ENCODE peak calls at places on chromosomes 4 and X, in five cellular contexts. One of them, this sample, is unnamed.

GRCh38 chr4:107094332-107094731 is 58.2 kb upstream of the DKK2 start:
- DNase-seq in pancreas: no peak
- DNase-seq in GM23248: peak; percentile 71
- DNase-seq in uterus: no peak
- DNase-seq in substantia nigra: no peak
- DNase-seq in this sample: no peak

GRCh38 chrX:46916273-46916672 is 4.1 kb downstream of the JADE3 start:
- DNase-seq in pancreas: no peak
- DNase-seq in GM23248: no peak
- DNase-seq in uterus: no peak
- DNase-seq in substantia nigra: no peak
- DNase-seq in this sample: no peak

GRCh38 chr4:8407756-8408155 is 32.8 kb downstream of the ACOX3 start:
- DNase-seq in pancreas: no peak
- DNase-seq in GM23248: no peak
- DNase-seq in uterus: no peak
- DNase-seq in substantia nigra: no peak
- DNase-seq in this sample: no peak

GRCh38 chr4:13102344-13102743 is 381.8 kb downstream of the RAB28 start:
- DNase-seq in pancreas: no peak
- DNase-seq in GM23248: no peak
- DNase-seq in uterus: no peak
- DNase-seq in substantia nigra: no peak
- DNase-seq in this sample: no peak

GRCh38 chrX:53263597-53264094 is 17.7 kb downstream of the IQSEC2 start:
- DNase-seq in pancreas: no peak
- DNase-seq in GM23248: peak; percentile 88
- DNase-seq in uterus: no peak
- DNase-seq in substantia nigra: no peak
- DNase-seq in this sample: no peak

GRCh38 chrX:71636438-71637252 is 18.3 kb upstream of the CXCR3 start:
- DNase-seq in pancreas: no peak
- DNase-seq in GM23248: no peak
- DNase-seq in uterus: no peak
- DNase-seq in substantia nigra: no peak
- DNase-seq in this sample: no peak

GRCh38 chr4:147303506-147303905 is 177.4 kb upstream of the EDNRA start:
- DNase-seq in pancreas: no peak
- DNase-seq in GM23248: no peak
- DNase-seq in uterus: no peak
- DNase-seq in substantia nigra: no peak
- DNase-seq in this sample: no peak

GRCh38 chr4:105191621-105192210 is 45.0 kb downstream of the TET2 start:
- DNase-seq in pancreas: no peak
- DNase-seq in GM23248: peak; percentile 51
- DNase-seq in uterus: no peak
- DNase-seq in substantia nigra: no peak
- DNase-seq in this sample: no peak

GRCh38 chr4:151048913-151049312 is 33.8 kb upstream of the LRBA start:
- DNase-seq in pancreas: no peak
- DNase-seq in GM23248: no peak
- DNase-seq in uterus: no peak
- DNase-seq in substantia nigra: no peak
- DNase-seq in this sample: no peak
- H3K27ac ChIP-seq in pancreas: no peak overlapping the region
- H3K27ac ChIP-seq in GM23248: no peak overlapping the region
- H3K27ac ChIP-seq in uterus: no peak overlapping the region
- H3K27ac ChIP-seq in substantia nigra: no peak overlapping the region
- H3K27ac ChIP-seq in this sample: no peak overlapping the region

GRCh38 chr4:1783970-1784369 is 9.1 kb upstream of the FGFR3 start:
- DNase-seq in pancreas: no peak
- DNase-seq in GM23248: no peak
- DNase-seq in uterus: no peak
- DNase-seq in substantia nigra: no peak
- DNase-seq in this sample: no peak

GRCh38 chr4:1786544-1787362 is 6.3 kb upstream of the FGFR3 start:
- DNase-seq in pancreas: no peak
- DNase-seq in GM23248: no peak
- DNase-seq in uterus: no peak
- DNase-seq in substantia nigra: no peak
- DNase-seq in this sample: no peak

GRCh38 chr4:1784789-1785591 is 8.1 kb upstream of the FGFR3 start:
- DNase-seq in pancreas: no peak
- DNase-seq in GM23248: no peak
- DNase-seq in uterus: no peak
- DNase-seq in substantia nigra: no peak
- DNase-seq in this sample: no peak

GRCh38 chr4:1784395-1784788 is 8.7 kb upstream of the FGFR3 start:
- DNase-seq in pancreas: no peak
- DNase-seq in GM23248: no peak
- DNase-seq in uterus: no peak
- DNase-seq in substantia nigra: no peak
- DNase-seq in this sample: peak; percentile 22

GRCh38 chr4:1785592-1785991 is 7.5 kb upstream of the FGFR3 start:
- DNase-seq in pancreas: no peak
- DNase-seq in GM23248: no peak
- DNase-seq in uterus: no peak
- DNase-seq in substantia nigra: no peak
- DNase-seq in this sample: no peak
- H3K27ac ChIP-seq in pancreas: peak overlapping the region; percentile 22
- H3K27ac ChIP-seq in GM23248: no peak overlapping the region
- H3K27ac ChIP-seq in uterus: no peak overlapping the region
- H3K27ac ChIP-seq in substantia nigra: no peak overlapping the region
- H3K27ac ChIP-seq in this sample: peak overlapping the region; percentile 76

GRCh38 chr4:38884254-38884653 is 16.6 kb downstream of the FAM114A1 start:
- DNase-seq in pancreas: no peak
- DNase-seq in GM23248: no peak
- DNase-seq in uterus: no peak
- DNase-seq in substantia nigra: no peak
- DNase-seq in this sample: no peak

GRCh38 chr4:38891051-38891738 is 23.6 kb downstream of the FAM114A1 start:
- DNase-seq in pancreas: no peak
- DNase-seq in GM23248: no peak
- DNase-seq in uterus: no peak
- DNase-seq in substantia nigra: no peak
- DNase-seq in this sample: no peak

GRCh38 chr4:38894340-38894982 is 26.9 kb downstream of the FAM114A1 start:
- DNase-seq in pancreas: no peak
- DNase-seq in GM23248: peak; percentile 16
- DNase-seq in uterus: no peak
- DNase-seq in substantia nigra: no peak
- DNase-seq in this sample: no peak

GRCh38 chr4:38889143-38889542 is 21.5 kb downstream of the FAM114A1 start:
- DNase-seq in pancreas: no peak
- DNase-seq in GM23248: peak; percentile 88
- DNase-seq in uterus: no peak
- DNase-seq in substantia nigra: no peak
- DNase-seq in this sample: no peak
- H3K27ac ChIP-seq in pancreas: peak overlapping the region; percentile 78
- H3K27ac ChIP-seq in GM23248: peak overlapping the region; percentile 84
- H3K27ac ChIP-seq in uterus: peak overlapping the region; percentile 26
- H3K27ac ChIP-seq in substantia nigra: peak overlapping the region; percentile 65
- H3K27ac ChIP-seq in this sample: peak overlapping the region; percentile 75

GRCh38 chrX:117327306-117327705 is 789.3 kb downstream of the KLHL13 start:
- DNase-seq in pancreas: no peak
- DNase-seq in GM23248: no peak
- DNase-seq in uterus: no peak
- DNase-seq in substantia nigra: no peak
- DNase-seq in this sample: no peak

GRCh38 chrX:117325706-117326105 is 790.9 kb downstream of the KLHL13 start:
- DNase-seq in pancreas: no peak
- DNase-seq in GM23248: no peak
- DNase-seq in uterus: no peak
- DNase-seq in substantia nigra: no peak
- DNase-seq in this sample: no peak
- H3K27ac ChIP-seq in pancreas: no peak overlapping the region
- H3K27ac ChIP-seq in GM23248: no peak overlapping the region
- H3K27ac ChIP-seq in uterus: no peak overlapping the region
- H3K27ac ChIP-seq in substantia nigra: no peak overlapping the region
- H3K27ac ChIP-seq in this sample: no peak overlapping the region

DNA sequence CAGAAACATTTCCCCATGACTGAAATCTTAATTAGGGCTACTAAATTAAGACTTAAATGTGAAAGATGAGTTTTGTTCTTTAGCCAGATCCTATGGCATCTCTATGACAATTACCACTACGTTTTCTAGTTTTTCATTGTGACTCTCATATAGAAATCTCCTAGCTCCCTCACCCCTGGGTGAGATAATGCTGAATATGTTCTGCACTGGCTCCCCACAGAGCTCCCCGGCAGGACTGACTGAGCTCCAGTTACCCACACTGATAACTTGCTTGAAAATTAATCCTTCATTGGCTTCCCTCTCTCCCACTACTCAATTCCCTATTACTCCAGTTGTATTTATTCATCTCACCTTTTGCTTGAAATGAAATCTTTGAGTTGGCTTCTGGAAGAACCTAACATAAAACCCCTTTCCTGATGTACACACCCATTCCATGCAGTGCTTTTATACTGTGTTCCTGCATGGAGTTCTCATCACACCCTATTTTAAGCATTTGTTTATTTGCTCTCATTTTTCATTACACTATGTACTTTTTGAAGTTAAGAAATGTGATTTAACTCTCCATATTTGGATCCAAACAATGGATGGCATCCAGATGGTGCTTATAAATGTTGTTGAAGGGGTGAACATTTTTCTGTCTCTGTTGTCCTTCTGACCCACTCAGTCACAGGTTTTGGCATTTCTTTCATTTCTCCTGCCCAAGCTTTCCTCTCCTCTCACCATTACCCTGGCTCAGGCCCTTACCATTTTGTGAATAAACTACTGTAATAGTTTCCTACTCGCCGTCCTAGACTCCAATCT is 623.4 kb downstream of the SPRY1 start:
- DNase-seq in pancreas: no peak
- DNase-seq in GM23248: no peak
- DNase-seq in uterus: no peak
- DNase-seq in substantia nigra: no peak
- DNase-seq in this sample: no peak
- H3K27ac ChIP-seq in pancreas: no peak overlapping the region
- H3K27ac ChIP-seq in GM23248: no peak overlapping the region
- H3K27ac ChIP-seq in uterus: peak overlapping the region; percentile 73
- H3K27ac ChIP-seq in substantia nigra: no peak overlapping the region
- H3K27ac ChIP-seq in this sample: no peak overlapping the region

GRCh38 chrX:100872161-100872560 is 2.0 kb downstream of the NOX1 start:
- DNase-seq in pancreas: no peak
- DNase-seq in GM23248: peak; percentile 4
- DNase-seq in uterus: no peak
- DNase-seq in substantia nigra: no peak
- DNase-seq in this sample: no peak
- H3K27ac ChIP-seq in pancreas: no peak overlapping the region
- H3K27ac ChIP-seq in GM23248: no peak overlapping the region
- H3K27ac ChIP-seq in uterus: no peak overlapping the region
- H3K27ac ChIP-seq in substantia nigra: no peak overlapping the region
- H3K27ac ChIP-seq in this sample: no peak overlapping the region

GRCh38 chr4:150127757-150128156 is 49.5 kb downstream of the DCLK2 start:
- DNase-seq in pancreas: no peak
- DNase-seq in GM23248: no peak
- DNase-seq in uterus: no peak
- DNase-seq in substantia nigra: no peak
- DNase-seq in this sample: no peak

GRCh38 chr4:150123982-150124670 is 45.9 kb downstream of the DCLK2 start:
- DNase-seq in pancreas: no peak
- DNase-seq in GM23248: no peak
- DNase-seq in uterus: no peak
- DNase-seq in substantia nigra: no peak
- DNase-seq in this sample: peak; percentile 22

GRCh38 chr4:150123073-150123472 is 44.8 kb downstream of the DCLK2 start:
- DNase-seq in pancreas: no peak
- DNase-seq in GM23248: no peak
- DNase-seq in uterus: no peak
- DNase-seq in substantia nigra: no peak
- DNase-seq in this sample: no peak

GRCh38 chr4:150126880-150127236 is 48.6 kb downstream of the DCLK2 start:
- DNase-seq in pancreas: no peak
- DNase-seq in GM23248: peak; percentile 72
- DNase-seq in uterus: no peak
- DNase-seq in substantia nigra: no peak
- DNase-seq in this sample: no peak

GRCh38 chr4:150126201-150126879 is 48.1 kb downstream of the DCLK2 start:
- DNase-seq in pancreas: no peak
- DNase-seq in GM23248: peak; percentile 59
- DNase-seq in uterus: no peak
- DNase-seq in substantia nigra: no peak
- DNase-seq in this sample: no peak
- H3K27ac ChIP-seq in pancreas: no peak overlapping the region
- H3K27ac ChIP-seq in GM23248: peak overlapping the region; percentile 18
- H3K27ac ChIP-seq in uterus: no peak overlapping the region
- H3K27ac ChIP-seq in substantia nigra: no peak overlapping the region
- H3K27ac ChIP-seq in this sample: no peak overlapping the region

GRCh38 chr4:138348055-138348454 is 105.9 kb upstream of the SLC7A11 start:
- DNase-seq in pancreas: no peak
- DNase-seq in GM23248: peak; percentile 2
- DNase-seq in uterus: no peak
- DNase-seq in substantia nigra: no peak
- DNase-seq in this sample: no peak
- H3K27ac ChIP-seq in pancreas: no peak overlapping the region
- H3K27ac ChIP-seq in GM23248: no peak overlapping the region
- H3K27ac ChIP-seq in uterus: no peak overlapping the region
- H3K27ac ChIP-seq in substantia nigra: no peak overlapping the region
- H3K27ac ChIP-seq in this sample: no peak overlapping the region